ENCODE peak calls at places on chromosomes 6 and 20, in nine cellular contexts. One of them, this sample, is unnamed.

GRCh38 chr6:37988131-37988530 is 168.6 kb downstream of the ZFAND3 start:
- DNase-seq in lower lobe of right lung: no peak
- DNase-seq in pancreas: no peak
- DNase-seq in RWPE1: no peak
- DNase-seq in SJSA1: no peak
- DNase-seq in T-cell: no peak
- DNase-seq in fibroblast of mammary gland: peak; percentile 39
- DNase-seq in NCI-H1694: no peak
- DNase-seq in amniotic stem cell: no peak
- DNase-seq in this sample: no peak

GRCh38 chr6:80541186-80541585 is 434.7 kb downstream of the BCKDHB start:
- DNase-seq in lower lobe of right lung: no peak
- DNase-seq in pancreas: no peak
- DNase-seq in RWPE1: peak; percentile 91
- DNase-seq in SJSA1: peak; percentile 76
- DNase-seq in T-cell: no peak
- DNase-seq in fibroblast of mammary gland: peak; percentile 89
- DNase-seq in NCI-H1694: no peak
- DNase-seq in amniotic stem cell: peak; percentile 30
- DNase-seq in this sample: peak; percentile 36

GRCh38 chr6:12371151-12371550 is 81.0 kb downstream of the EDN1 start:
- DNase-seq in lower lobe of right lung: no peak
- DNase-seq in pancreas: no peak
- DNase-seq in RWPE1: no peak
- DNase-seq in SJSA1: no peak
- DNase-seq in T-cell: no peak
- DNase-seq in fibroblast of mammary gland: no peak
- DNase-seq in NCI-H1694: no peak
- DNase-seq in amniotic stem cell: no peak
- DNase-seq in this sample: no peak

GRCh38 chr20:19823216-19823615 is 65.2 kb downstream of the RIN2 start:
- DNase-seq in lower lobe of right lung: no peak
- DNase-seq in pancreas: no peak
- DNase-seq in RWPE1: no peak
- DNase-seq in SJSA1: no peak
- DNase-seq in T-cell: no peak
- DNase-seq in fibroblast of mammary gland: peak; percentile 38
- DNase-seq in NCI-H1694: no peak
- DNase-seq in amniotic stem cell: no peak
- DNase-seq in this sample: no peak

GRCh38 chr6:164227952-164228522 is 813.5 kb downstream of the QKI start:
- DNase-seq in lower lobe of right lung: no peak
- DNase-seq in pancreas: no peak
- DNase-seq in RWPE1: no peak
- DNase-seq in SJSA1: no peak
- DNase-seq in T-cell: no peak
- DNase-seq in fibroblast of mammary gland: no peak
- DNase-seq in NCI-H1694: no peak
- DNase-seq in amniotic stem cell: no peak
- DNase-seq in this sample: no peak

GRCh38 chr20:36866681-36867485 is 9.1 kb upstream of the TLDC2 start:
- DNase-seq in lower lobe of right lung: no peak
- DNase-seq in pancreas: no peak
- DNase-seq in RWPE1: no peak
- DNase-seq in SJSA1: no peak
- DNase-seq in T-cell: no peak
- DNase-seq in fibroblast of mammary gland: peak; percentile 78
- DNase-seq in NCI-H1694: no peak
- DNase-seq in amniotic stem cell: no peak
- DNase-seq in this sample: peak; percentile 16

GRCh38 chr20:40948352-40949267 is 80.0 kb upstream of the TOP1 start:
- DNase-seq in lower lobe of right lung: no peak
- DNase-seq in pancreas: no peak
- DNase-seq in RWPE1: no peak
- DNase-seq in SJSA1: no peak
- DNase-seq in T-cell: no peak
- DNase-seq in fibroblast of mammary gland: peak; percentile 8
- DNase-seq in NCI-H1694: no peak
- DNase-seq in amniotic stem cell: no peak
- DNase-seq in this sample: no peak

GRCh38 chr6:15254074-15254975 is 8.5 kb downstream of the JARID2 start:
- DNase-seq in lower lobe of right lung: no peak
- DNase-seq in pancreas: no peak
- DNase-seq in RWPE1: no peak
- DNase-seq in SJSA1: peak; percentile 83
- DNase-seq in T-cell: no peak
- DNase-seq in fibroblast of mammary gland: peak; percentile 69
- DNase-seq in NCI-H1694: no peak
- DNase-seq in amniotic stem cell: no peak
- DNase-seq in this sample: no peak

GRCh38 chr20:46351357-46352058 is 43.2 kb upstream of the CDH22 start:
- DNase-seq in lower lobe of right lung: no peak
- DNase-seq in pancreas: no peak
- DNase-seq in RWPE1: no peak
- DNase-seq in SJSA1: no peak
- DNase-seq in T-cell: no peak
- DNase-seq in fibroblast of mammary gland: no peak
- DNase-seq in NCI-H1694: no peak
- DNase-seq in amniotic stem cell: no peak
- DNase-seq in this sample: no peak

GRCh38 chr6:53979468-53980067 is 131.7 kb upstream of the MLIP start:
- DNase-seq in lower lobe of right lung: no peak
- DNase-seq in pancreas: no peak
- DNase-seq in RWPE1: peak; percentile 34
- DNase-seq in SJSA1: no peak
- DNase-seq in T-cell: no peak
- DNase-seq in fibroblast of mammary gland: peak; percentile 65
- DNase-seq in NCI-H1694: peak; percentile 12
- DNase-seq in amniotic stem cell: no peak
- DNase-seq in this sample: peak; percentile 49

GRCh38 chr6:107458687-107459282 is 579 bp downstream of the PDSS2 start:
- DNase-seq in lower lobe of right lung: no peak
- DNase-seq in pancreas: no peak
- DNase-seq in RWPE1: peak; percentile 42
- DNase-seq in SJSA1: no peak
- DNase-seq in T-cell: peak; percentile 10
- DNase-seq in fibroblast of mammary gland: peak; percentile 26
- DNase-seq in NCI-H1694: no peak
- DNase-seq in amniotic stem cell: no peak
- DNase-seq in this sample: peak; percentile 29

GRCh38 chr6:5132741-5133140 is 47.6 kb downstream of the PPP1R3G start:
- DNase-seq in lower lobe of right lung: peak; percentile 60
- DNase-seq in pancreas: no peak
- DNase-seq in RWPE1: no peak
- DNase-seq in SJSA1: no peak
- DNase-seq in T-cell: no peak
- DNase-seq in fibroblast of mammary gland: peak; percentile 96
- DNase-seq in NCI-H1694: no peak
- DNase-seq in amniotic stem cell: no peak
- DNase-seq in this sample: no peak

GRCh38 chr6:169204167-169204566 is 49.5 kb downstream of the THBS2 start:
- DNase-seq in lower lobe of right lung: no peak
- DNase-seq in pancreas: no peak
- DNase-seq in RWPE1: no peak
- DNase-seq in SJSA1: no peak
- DNase-seq in T-cell: no peak
- DNase-seq in fibroblast of mammary gland: no peak
- DNase-seq in NCI-H1694: no peak
- DNase-seq in amniotic stem cell: no peak
- DNase-seq in this sample: no peak

GRCh38 chr6:1993049-1993448 is 252.4 kb downstream of the GMDS start:
- DNase-seq in lower lobe of right lung: no peak
- DNase-seq in pancreas: no peak
- DNase-seq in RWPE1: no peak
- DNase-seq in SJSA1: no peak
- DNase-seq in T-cell: no peak
- DNase-seq in fibroblast of mammary gland: peak; percentile 58
- DNase-seq in NCI-H1694: no peak
- DNase-seq in amniotic stem cell: no peak
- DNase-seq in this sample: no peak

GRCh38 chr20:47062226-47062880 is 167.7 kb downstream of the EYA2 start:
- DNase-seq in lower lobe of right lung: no peak
- DNase-seq in pancreas: no peak
- DNase-seq in RWPE1: no peak
- DNase-seq in SJSA1: no peak
- DNase-seq in T-cell: no peak
- DNase-seq in fibroblast of mammary gland: no peak
- DNase-seq in NCI-H1694: no peak
- DNase-seq in amniotic stem cell: no peak
- DNase-seq in this sample: no peak

GRCh38 chr20:60572991-60573390 is 614.8 kb downstream of the CDH26 start:
- DNase-seq in lower lobe of right lung: no peak
- DNase-seq in pancreas: no peak
- DNase-seq in RWPE1: no peak
- DNase-seq in SJSA1: no peak
- DNase-seq in T-cell: no peak
- DNase-seq in fibroblast of mammary gland: peak; percentile 1
- DNase-seq in NCI-H1694: no peak
- DNase-seq in amniotic stem cell: no peak
- DNase-seq in this sample: no peak

GRCh38 chr6:17703256-17703694 is 3.5 kb downstream of the NUP153 start:
- DNase-seq in lower lobe of right lung: no peak
- DNase-seq in pancreas: no peak
- DNase-seq in RWPE1: peak; percentile 45
- DNase-seq in SJSA1: peak; percentile 55
- DNase-seq in T-cell: no peak
- DNase-seq in fibroblast of mammary gland: peak; percentile 97
- DNase-seq in NCI-H1694: no peak
- DNase-seq in amniotic stem cell: no peak
- DNase-seq in this sample: peak; percentile 22

GRCh38 chr20:1877604-1878195 is 17.5 kb upstream of the SIRPA start:
- DNase-seq in lower lobe of right lung: no peak
- DNase-seq in pancreas: no peak
- DNase-seq in RWPE1: no peak
- DNase-seq in SJSA1: peak; percentile 58
- DNase-seq in T-cell: no peak
- DNase-seq in fibroblast of mammary gland: no peak
- DNase-seq in NCI-H1694: no peak
- DNase-seq in amniotic stem cell: no peak
- DNase-seq in this sample: no peak

GRCh38 chr6:14255916-14256315 is 138.3 kb downstream of the CD83 start:
- DNase-seq in lower lobe of right lung: no peak
- DNase-seq in pancreas: no peak
- DNase-seq in RWPE1: no peak
- DNase-seq in SJSA1: no peak
- DNase-seq in T-cell: no peak
- DNase-seq in fibroblast of mammary gland: no peak
- DNase-seq in NCI-H1694: no peak
- DNase-seq in amniotic stem cell: no peak
- DNase-seq in this sample: no peak

GRCh38 chr20:11777387-11777786 is 140.3 kb upstream of the BTBD3 start:
- DNase-seq in lower lobe of right lung: no peak
- DNase-seq in pancreas: no peak
- DNase-seq in RWPE1: no peak
- DNase-seq in SJSA1: no peak
- DNase-seq in T-cell: no peak
- DNase-seq in fibroblast of mammary gland: no peak
- DNase-seq in NCI-H1694: no peak
- DNase-seq in amniotic stem cell: no peak
- DNase-seq in this sample: no peak

GRCh38 chr6:133837801-133838349 is 51.0 kb upstream of the TCF21 start:
- DNase-seq in lower lobe of right lung: peak; percentile 78
- DNase-seq in pancreas: peak; percentile 89
- DNase-seq in RWPE1: peak; percentile 63
- DNase-seq in SJSA1: no peak
- DNase-seq in T-cell: peak; percentile 23
- DNase-seq in fibroblast of mammary gland: peak; percentile 45
- DNase-seq in NCI-H1694: no peak
- DNase-seq in amniotic stem cell: peak; percentile 17
- DNase-seq in this sample: peak; percentile 66